ENCODE peak calls at places on chromosomes 7 and 10, in six cellular contexts. J is PC-3; D is activated CD8-positive, alpha-beta memory T cell treated with anti-CD3 and anti-CD28 coated beads, Interleukin-2, amount 50 U/mL, for 4 hours; F is T-cell; R is progenitor cell of endocrine pancreas; E is Peyer's patch. V is an unnamed sample.

GRCh38 chr10:12500406-12501303 is 151.3 kb downstream of the CAMK1D start:
- DNase-seq in J (no peak), D (no peak), F (no peak), R (no peak), E (peak), V (no peak)

GRCh38 chr7:110358028-110358427 is 732.9 kb upstream of the LRRN3 start:
- DNase-seq in J (peak), D (no peak), F (no peak), R (no peak), E (no peak), V (no peak)

GRCh38 chr10:94076325-94076841 is 82.7 kb downstream of the PLCE1 start:
- DNase-seq in J (peak), D (no peak), F (no peak), R (no peak), E (no peak), V (no peak)

GRCh38 chr10:132110713-132111112 is 45.0 kb downstream of the JAKMIP3 start:
- DNase-seq in J (no peak), D (no peak), F (no peak), R (no peak), E (no peak), V (no peak)

GRCh38 chr10:86663046-86663345 is 5.3 kb upstream of the LDB3 start:
- DNase-seq in J (no peak), D (no peak), F (no peak), R (no peak), E (no peak), V (no peak)

GRCh38 chr7:138402749-138403148 is 57.3 kb upstream of the TRIM24 start:
- DNase-seq in J (no peak), D (no peak), F (no peak), R (no peak), E (no peak), V (no peak)

GRCh38 chr7:21939136-21939857 is 6.4 kb downstream of the CDCA7L start:
- DNase-seq in J (peak), D (no peak), F (no peak), R (no peak), E (no peak), V (no peak)

GRCh38 chr7:156026076-156027002 is 214.1 kb upstream of the SHH start:
- DNase-seq in J (no peak), D (no peak), F (no peak), R (no peak), E (no peak), V (no peak)

GRCh38 chr7:47949703-47950102 is 1.4 kb upstream of the PKD1L1 start:
- DNase-seq in J (no peak), D (no peak), F (no peak), R (no peak), E (no peak), V (no peak)

GRCh38 chr10:126314848-126315247 is 73.4 kb downstream of the ADAM12 start:
- DNase-seq in J (no peak), D (no peak), F (no peak), R (no peak), E (no peak), V (no peak)

GRCh38 chr10:34761443-34761842 is 53.7 kb downstream of the PARD3 start:
- DNase-seq in J (peak), D (no peak), F (no peak), R (no peak), E (no peak), V (no peak)

GRCh38 chr7:157211710-157212109 is 73.0 kb downstream of the UBE3C start:
- DNase-seq in J (no peak), D (no peak), F (no peak), R (no peak), E (no peak), V (no peak)

GRCh38 chr10:77173615-77174461 is 463.8 kb downstream of the KCNMA1 start:
- DNase-seq in J (peak), D (peak), F (peak), R (peak), E (peak), V (peak)

GRCh38 chr7:103343758-103344452 is 662 bp downstream of the DNAJC2 start:
- DNase-seq in J (peak), D (peak), F (peak), R (no peak), E (no peak), V (no peak)

GRCh38 chr7:42617071-42617705 is 294.7 kb downstream of the C7orf25 start:
- DNase-seq in J (no peak), D (no peak), F (no peak), R (no peak), E (no peak), V (no peak)

GRCh38 chr7:125644113-125644512 is 714.5 kb upstream of the POT1 start:
- DNase-seq in J (no peak), D (no peak), F (no peak), R (no peak), E (no peak), V (no peak)

GRCh38 chr10:4686644-4686996 is 139.4 kb upstream of the AKR1E2 start:
- DNase-seq in J (peak), D (no peak), F (no peak), R (no peak), E (no peak), V (no peak)

GRCh38 chr10:79058899-79059771 is 9.6 kb upstream of the ZMIZ1 start:
- DNase-seq in J (no peak), D (no peak), F (no peak), R (no peak), E (no peak), V (no peak)

GRCh38 chr7:129702316-129702715 is 90.8 kb downstream of the NRF1 start:
- DNase-seq in J (no peak), D (no peak), F (no peak), R (no peak), E (no peak), V (no peak)

GRCh38 chr10:88881922-88882645 is 2.0 kb downstream of the STAMBPL1 start:
- DNase-seq in J (no peak), D (no peak), F (no peak), R (no peak), E (no peak), V (no peak)

GRCh38 chr10:77321868-77322267 is 315.7 kb downstream of the KCNMA1 start:
- DNase-seq in J (peak), D (no peak), F (no peak), R (no peak), E (no peak), V (no peak)

GRCh38 chr7:80259-81236 is 111.8 kb upstream of the FAM20C start:
- DNase-seq in J (no peak), D (no peak), F (no peak), R (no peak), E (no peak), V (no peak)

GRCh38 chr10:119247550-119247894 is 40.2 kb downstream of the GRK5 start:
- DNase-seq in J (no peak), D (no peak), F (no peak), R (no peak), E (no peak), V (no peak)

GRCh38 chr7:9937944-9938631 is 1035.6 kb upstream of the PHF14 start:
- DNase-seq in J (peak), D (no peak), F (no peak), R (no peak), E (no peak), V (no peak)

GRCh38 chr10:99234067-99234738 is 1.4 kb downstream of the HPSE2 start:
- DNase-seq in J (no peak), D (no peak), F (peak), R (peak), E (peak), V (peak)

GRCh38 chr10:102593804-102594079 is 50.5 kb upstream of the TRIM8 start:
- DNase-seq in J (peak), D (no peak), F (no peak), R (no peak), E (no peak), V (no peak)

GRCh38 chr10:3014968-3015367 is 52.4 kb upstream of the PFKP start:
- DNase-seq in J (peak), D (no peak), F (no peak), R (no peak), E (no peak), V (no peak)

GRCh38 chr7:151796091-151796870 is 80.6 kb downstream of the PRKAG2 start:
- DNase-seq in J (peak), D (no peak), F (no peak), R (no peak), E (no peak), V (no peak)

GRCh38 chr7:7761340-7761973 is 43.0 kb upstream of the RPA3 start:
- DNase-seq in J (peak), D (no peak), F (no peak), R (no peak), E (no peak), V (no peak)

V was measured in mesothelial cell of epicardium.